ENCODE peak calls at places on chromosomes 2 and 18, in eight cellular contexts. E is CD4-positive, alpha-beta T cell; Z is HCT116; Y is epithelial cell of esophagus; U is fibroblast of lung; L is OCI-LY7; V is Peyer's patch; O is mesothelial cell of epicardium. H is an unnamed sample.

GRCh38 chr2:169158874-169159273 is 89.5 kb downstream of the DHRS9 start:
- DNase-seq in Z (no peak), E (no peak), O (no peak), Y (no peak), V (no peak), L (no peak), U (no peak), H (no peak)

GRCh38 chr18:77653792-77654191 is 404.1 kb downstream of the GALR1 start:
- DNase-seq in L (no peak), O (no peak), Y (no peak), V (no peak), E (no peak), U (no peak), Z (no peak), H (no peak)

GRCh38 chr2:19632327-19633040 is 269.3 kb downstream of the TTC32 start:
- DNase-seq in O (no peak), E (no peak), Y (peak), L (no peak), V (no peak), U (peak), Z (no peak), H (no peak)

GRCh38 chr2:132412021-132412420 is 4.6 kb upstream of the GPR39 start:
- DNase-seq in Z (no peak), O (no peak), U (no peak), L (no peak), Y (no peak), V (no peak), E (no peak), H (no peak)

GRCh38 chr2:48601349-48601748 is 16.3 kb upstream of the GTF2A1L start:
- DNase-seq in V (no peak), L (peak), O (no peak), U (peak), Z (peak), Y (peak), E (no peak), H (no peak)

GRCh38 chr2:159249955-159250723 is 36.4 kb downstream of the WDSUB1 start:
- DNase-seq in Y (peak), O (no peak), Z (peak), L (peak), E (no peak), V (no peak), U (peak), H (no peak)

GRCh38 chr2:43576983-43577892 is 18.6 kb downstream of the THADA start:
- DNase-seq in U (peak), Y (peak), Z (no peak), V (no peak), L (peak), O (no peak), E (no peak), H (no peak)

GRCh38 chr2:207240649-207241048 is 74.9 kb upstream of the KLF7 start:
- DNase-seq in Z (no peak), U (no peak), O (no peak), L (no peak), Y (no peak), V (no peak), E (no peak), H (no peak)

GRCh38 chr18:45399643-45400042 is 215.6 kb upstream of the SLC14A2 start:
- DNase-seq in O (no peak), Y (no peak), E (no peak), Z (no peak), U (no peak), V (no peak), L (no peak), H (no peak)

GRCh38 chr2:109349555-109350430 is 220.8 kb downstream of the SH3RF3 start:
- DNase-seq in O (no peak), L (no peak), U (no peak), E (no peak), Z (no peak), Y (no peak), V (no peak), H (no peak)

GRCh38 chr2:1772868-1773267 is 28.6 kb upstream of the PXDN start:
- DNase-seq in U (peak), Y (no peak), V (no peak), Z (no peak), O (no peak), E (no peak), L (no peak), H (no peak)

GRCh38 chr18:79625195-79625923 is 54.2 kb upstream of the CTDP1 start:
- DNase-seq in L (peak), Z (no peak), V (peak), Y (peak), U (no peak), O (no peak), E (no peak), H (no peak)

GRCh38 chr2:8886197-8886508 is 48.7 kb upstream of the KIDINS220 start:
- DNase-seq in Y (no peak), V (no peak), E (no peak), Z (no peak), U (no peak), O (no peak), L (no peak), H (no peak)

GRCh38 chr2:199144546-199144945 is 313.2 kb downstream of the SATB2 start:
- DNase-seq in L (no peak), Y (no peak), U (no peak), E (no peak), Z (no peak), V (no peak), O (no peak), H (no peak)

GRCh38 chr18:58536534-58537271 is 92.2 kb downstream of the ALPK2 start:
- DNase-seq in O (no peak), E (no peak), V (no peak), Y (no peak), Z (no peak), L (peak), U (no peak), H (no peak)

GRCh38 chr2:109157563-109158105 is 28.6 kb downstream of the SH3RF3 start:
- DNase-seq in V (no peak), O (no peak), Z (no peak), Y (no peak), U (no peak), E (no peak), L (no peak), H (no peak)

GRCh38 chr2:202014328-202015034 is 19.2 kb upstream of the FZD7 start:
- DNase-seq in L (no peak), U (peak), Z (no peak), V (no peak), O (no peak), Y (peak), E (no peak), H (no peak)

GRCh38 chr2:150413890-150414289 is 73.6 kb downstream of the RND3 start:
- DNase-seq in O (no peak), L (no peak), E (no peak), V (no peak), Y (no peak), Z (no peak), U (no peak), H (no peak)

GRCh38 chr2:176854878-176855277 is 357.7 kb upstream of the HNRNPA3 start:
- DNase-seq in V (no peak), O (no peak), Z (no peak), Y (no peak), E (no peak), L (no peak), U (no peak), H (no peak)

GRCh38 chr2:201574754-201575153 is 68.5 kb downstream of the TMEM237 start:
- DNase-seq in V (no peak), U (no peak), L (no peak), O (no peak), E (no peak), Y (no peak), Z (no peak), H (no peak)

GRCh38 chr2:26756337-26756736 is 7.7 kb upstream of the SLC35F6 start:
- DNase-seq in L (no peak), Y (no peak), V (no peak), U (no peak), Z (no peak), E (no peak), O (no peak), H (no peak)

GRCh38 chr2:10297950-10298349 is 4.8 kb upstream of the HPCAL1 start:
- DNase-seq in Z (peak), O (no peak), V (no peak), E (peak), Y (peak), L (no peak), U (peak), H (no peak)

GRCh38 chr2:61771904-61772845 is 81.7 kb downstream of the FAM161A start:
- DNase-seq in Y (no peak), L (no peak), V (no peak), Z (no peak), U (no peak), E (no peak), O (no peak), H (no peak)

GRCh38 chr2:94874277-94874997 is 3.2 kb downstream of the TEKT4 start:
- DNase-seq in Y (no peak), U (peak), O (no peak), Z (peak), E (peak), V (peak), L (peak), H (peak)

GRCh38 chr2:229445013-229445412 is 173.9 kb upstream of the PID1 start:
- DNase-seq in V (no peak), Z (peak), O (no peak), L (no peak), E (no peak), U (peak), Y (peak), H (no peak)

GRCh38 chr18:48566588-48566987 is 27.8 kb downstream of the CTIF start:
- DNase-seq in L (no peak), Z (no peak), U (no peak), E (no peak), Y (peak), O (no peak), V (no peak), H (no peak)

GRCh38 chr18:28960146-28960545 is 783.2 kb upstream of the CDH2 start:
- DNase-seq in O (no peak), U (peak), Y (peak), E (no peak), L (no peak), Z (no peak), V (no peak), H (no peak)

GRCh38 chr2:143996974-143997373 is 522.9 kb downstream of the ZEB2 start:
- DNase-seq in L (no peak), V (no peak), E (no peak), U (no peak), O (no peak), Z (no peak), Y (no peak), H (no peak)

GRCh38 chr2:228768818-228769217 is 502.3 kb downstream of the PID1 start:
- DNase-seq in E (no peak), U (peak), Y (peak), O (no peak), V (no peak), Z (no peak), L (no peak), H (no peak)

GRCh38 chr2:220847587-220847986 is 724.5 kb downstream of the EPHA4 start:
- DNase-seq in U (peak), E (no peak), O (no peak), L (no peak), V (no peak), Z (no peak), Y (peak), H (no peak)

GRCh38 chr2:23545811-23546210 is 160.8 kb downstream of the KLHL29 start:
- DNase-seq in E (no peak), L (no peak), O (no peak), V (no peak), Z (no peak), U (no peak), Y (no peak), H (no peak)

GRCh38 chr2:233031556-233032500 is 644 bp upstream of the NEU2 start:
- DNase-seq in L (no peak), U (no peak), Y (no peak), O (no peak), Z (no peak), E (no peak), V (no peak), H (no peak)

GRCh38 chr2:84905181-84906107 is at the start of gene TMSB10:
- DNase-seq in Y (peak), E (peak), U (peak), O (peak), L (peak), Z (no peak), V (peak), H (peak)

GRCh38 chr2:56014075-56014730 is 90.6 kb upstream of the EFEMP1 start:
- DNase-seq in U (no peak), V (no peak), O (no peak), Z (no peak), L (no peak), E (no peak), Y (no peak), H (no peak)

GRCh38 chr2:236117861-236118269 is 50.3 kb downstream of the GBX2 start:
- DNase-seq in V (no peak), Y (no peak), Z (no peak), L (no peak), E (no peak), U (no peak), O (no peak), H (no peak)

GRCh38 chr2:45987856-45988255 is 309.4 kb upstream of the EPAS1 start:
- DNase-seq in O (no peak), U (no peak), V (no peak), L (no peak), E (no peak), Y (no peak), Z (no peak), H (no peak)

GRCh38 chr2:104836837-104837236 is 17.1 kb upstream of the POU3F3 start:
- DNase-seq in Y (no peak), E (no peak), V (no peak), U (no peak), O (no peak), Z (no peak), L (no peak), H (no peak)

GRCh38 chr2:121214296-121214695 is 70.7 kb downstream of the TFCP2L1 start:
- DNase-seq in U (no peak), O (no peak), L (no peak), V (no peak), E (no peak), Z (no peak), Y (no peak), H (no peak)

GRCh38 chr2:174688079-174688478 is 76.2 kb downstream of the CHRNA1 start:
- DNase-seq in E (no peak), L (peak), Z (peak), U (peak), O (no peak), Y (peak), V (no peak), H (no peak)
- TF ChIP-seq CTCF in E (peak), L (peak), Z (peak), U (no peak), O (peak), Y (peak), V (peak), H (peak)

GRCh38 chr2:239697765-239698164 is 296.9 kb upstream of the HDAC4 start:
- DNase-seq in L (no peak), V (no peak), O (no peak), Y (no peak), Z (no peak), E (peak), U (no peak), H (no peak)
- TF ChIP-seq CTCF in L (no peak), V (no peak), O (no peak), Y (no peak), Z (no peak), E (no peak), U (no peak), H (no peak)

DNA sequence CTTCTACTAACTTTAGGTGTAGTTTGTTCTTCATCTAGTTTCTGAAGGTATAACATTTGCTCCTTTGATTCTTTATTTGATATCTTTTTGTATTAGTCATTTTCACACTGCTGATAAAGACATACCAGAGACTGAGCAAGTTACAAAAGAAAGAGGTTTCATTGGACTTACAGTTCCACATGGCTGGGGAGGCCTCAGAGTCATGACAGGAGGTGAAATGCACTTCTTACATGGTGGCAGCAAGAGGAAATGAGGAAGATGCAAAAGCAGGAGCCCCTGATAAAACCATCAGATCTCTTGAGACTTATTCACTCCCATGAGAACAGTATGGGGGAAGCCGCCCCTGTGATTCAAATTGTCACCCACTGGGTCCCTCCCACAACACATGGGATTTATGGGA is 544.4 kb upstream of the DSEL start:
- DNase-seq in E (no peak), V (no peak), L (no peak), Y (no peak), U (peak), O (no peak), Z (no peak), H (no peak)
- TF ChIP-seq CTCF in E (no peak), V (no peak), L (no peak), Y (no peak), U (no peak), O (no peak), Z (no peak), H (no peak)

GRCh38 chr2:96359866-96360265 is 24.3 kb downstream of the NCAPH start:
- DNase-seq in E (no peak), O (no peak), Z (no peak), U (no peak), L (no peak), V (no peak), Y (no peak), H (no peak)

GRCh38 chr2:96354492-96354891 is 18.9 kb downstream of the NCAPH start:
- DNase-seq in V (no peak), Z (no peak), L (no peak), Y (peak), O (no peak), U (no peak), E (no peak), H (no peak)

GRCh38 chr2:96356889-96357288 is 21.3 kb downstream of the NCAPH start:
- DNase-seq in V (no peak), Z (no peak), Y (no peak), L (no peak), O (no peak), E (no peak), U (no peak), H (no peak)

GRCh38 chr2:96361751-96362150 is 26.2 kb downstream of the NCAPH start:
- DNase-seq in O (no peak), Y (no peak), L (no peak), U (no peak), V (no peak), Z (no peak), E (no peak), H (no peak)

DNA sequence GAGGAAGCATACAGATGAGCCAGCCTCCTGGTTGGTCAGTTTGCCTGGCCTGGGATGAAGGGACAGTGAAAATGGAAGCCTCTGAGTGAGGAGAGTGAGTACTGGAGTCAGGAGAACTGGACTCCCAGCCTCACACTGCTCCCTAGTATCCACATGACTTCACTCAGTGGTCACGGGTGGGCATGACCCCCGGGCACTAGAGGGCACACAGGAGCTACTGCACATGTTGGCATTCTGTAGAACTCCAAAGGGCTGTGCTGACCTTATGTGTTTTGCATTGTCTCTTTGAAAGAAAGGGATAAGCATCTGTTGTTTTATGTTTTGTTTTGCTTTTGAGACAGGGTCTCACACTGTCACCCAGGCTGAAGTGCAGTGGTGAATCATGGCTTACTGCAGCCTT is 23.7 kb downstream of the NCAPH start:
- DNase-seq in O (no peak), E (peak), V (no peak), U (no peak), Y (no peak), L (peak), Z (no peak), H (no peak)
- TF ChIP-seq CTCF in O (no peak), E (peak), V (no peak), U (no peak), Y (peak), L (peak), Z (peak), H (no peak)

DNA sequence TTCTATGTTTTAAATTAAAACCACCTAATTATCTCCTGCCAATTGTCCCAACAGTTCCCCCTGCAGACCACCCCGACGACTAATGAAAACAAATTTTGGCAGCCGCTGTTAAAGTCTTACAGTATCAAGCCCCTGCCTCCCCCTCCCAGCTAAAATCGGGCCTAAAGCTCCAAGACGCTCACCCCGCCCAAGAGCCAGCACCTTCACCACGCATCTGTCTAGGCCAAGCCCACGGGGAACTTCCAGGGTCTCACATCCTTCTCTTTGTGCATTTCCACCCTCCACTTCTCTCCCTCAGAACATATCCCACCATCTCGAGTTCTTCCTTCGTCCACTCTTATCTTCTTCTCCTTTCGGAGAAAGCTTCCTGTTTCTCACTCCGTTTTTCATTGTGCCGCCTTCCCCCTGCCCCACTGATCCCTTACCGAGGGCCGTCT is 438 bp downstream of the PRPF40A start:
- DNase-seq in L (peak), U (peak), V (no peak), E (no peak), Y (peak), O (no peak), Z (no peak), H (peak)
- TF ChIP-seq CTCF in L (no peak), U (no peak), V (no peak), E (no peak), Y (no peak), O (no peak), Z (no peak), H (no peak)

GRCh38 chr2:47512581-47513083 is 109.7 kb downstream of the MSH2 start:
- DNase-seq in E (no peak), Z (peak), L (no peak), U (no peak), O (no peak), V (no peak), Y (peak), H (no peak)

GRCh38 chr2:47508641-47509040 is 105.7 kb downstream of the MSH2 start:
- DNase-seq in Y (no peak), E (no peak), U (no peak), O (no peak), L (no peak), Z (no peak), V (no peak), H (no peak)

GRCh38 chr2:47509981-47510380 is 107.0 kb downstream of the MSH2 start:
- DNase-seq in Z (no peak), Y (no peak), U (no peak), V (no peak), O (no peak), L (no peak), E (no peak), H (no peak)

GRCh38 chr2:47509250-47509649 is 106.3 kb downstream of the MSH2 start:
- DNase-seq in Z (no peak), V (no peak), E (no peak), U (peak), Y (no peak), O (no peak), L (peak), H (no peak)

GRCh38 chr2:47510745-47511144 is 107.8 kb downstream of the MSH2 start:
- DNase-seq in O (no peak), L (peak), V (no peak), E (no peak), U (no peak), Z (no peak), Y (no peak), H (no peak)
- TF ChIP-seq CTCF in O (no peak), L (peak), V (no peak), E (no peak), U (no peak), Z (no peak), Y (no peak), H (no peak)

GRCh38 chr2:135817466-135817865 is 19.5 kb downstream of the LCT start:
- DNase-seq in E (no peak), O (no peak), Z (no peak), V (no peak), U (no peak), L (no peak), Y (no peak), H (no peak)

GRCh38 chr2:135820003-135820618 is 16.9 kb downstream of the LCT start:
- DNase-seq in L (no peak), E (peak), Y (no peak), O (no peak), U (peak), V (no peak), Z (no peak), H (no peak)

GRCh38 chr2:135817946-135818345 is 19.0 kb downstream of the LCT start:
- DNase-seq in Y (peak), O (no peak), U (peak), E (no peak), L (no peak), Z (no peak), V (no peak), H (no peak)

GRCh38 chr2:135821190-135821589 is 15.8 kb downstream of the LCT start:
- DNase-seq in V (no peak), U (no peak), Z (no peak), Y (no peak), L (no peak), O (no peak), E (no peak), H (no peak)

DNA sequence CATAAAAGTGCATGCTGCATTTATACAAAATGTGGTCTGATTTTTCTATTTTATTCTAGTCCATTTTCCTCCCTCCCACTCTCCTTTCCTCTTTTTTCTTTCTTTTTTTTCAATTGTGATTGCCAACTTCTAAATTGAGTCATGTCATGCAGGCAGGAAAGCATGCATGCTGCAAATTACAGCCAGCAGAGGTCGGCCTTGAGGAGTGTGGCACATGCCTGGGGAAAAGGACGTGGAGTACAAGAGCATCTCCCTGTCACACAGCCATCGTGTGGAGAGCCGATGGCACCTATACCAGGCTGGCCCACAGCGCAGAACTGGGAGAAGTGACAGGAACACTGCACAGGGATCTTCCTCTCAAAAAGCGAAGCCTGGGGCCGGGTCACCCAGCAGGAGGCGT is 17.8 kb downstream of the LCT start:
- DNase-seq in Z (peak), L (peak), O (no peak), E (no peak), Y (peak), U (peak), V (no peak), H (peak)
- TF ChIP-seq CTCF in Z (peak), L (peak), O (no peak), E (peak), Y (peak), U (peak), V (no peak), H (peak)

H was measured in neural crest cell.